ENCODE peak calls at places on chromosomes 6 and 20, in four cellular contexts. M is A549, F is K562, V is HepG2. N is an unnamed sample.

GRCh38 chr6:67068781-67069180 is 1361.8 kb upstream of the EYS start:
- DNase-seq in M (no peak), F (no peak), V (no peak), N (no peak)

GRCh38 chr6:131101911-131102680 is 33.2 kb upstream of the AKAP7 start:
- DNase-seq in M (peak), F (no peak), V (no peak), N (no peak)

GRCh38 chr20:8043687-8044278 is 24.2 kb upstream of the TMX4 start:
- DNase-seq in M (peak), F (peak), V (peak), N (no peak)

GRCh38 chr20:64079273-64080012 is at the start of gene RGS19:
- DNase-seq in M (peak), F (peak), V (peak), N (peak)

GRCh38 chr6:8064638-8065518 is 689 bp upstream of the BLOC1S5 start:
- DNase-seq in M (no peak), F (peak), V (peak), N (no peak)

GRCh38 chr6:5866547-5867051 is 140.1 kb downstream of the NRN1 start:
- DNase-seq in M (peak), F (no peak), V (peak), N (no peak)

GRCh38 chr6:142523485-142523884 is 221.7 kb downstream of the ADGRG6 start:
- DNase-seq in M (no peak), F (no peak), V (no peak), N (no peak)

GRCh38 chr20:11496382-11496781 is 421.3 kb upstream of the BTBD3 start:
- DNase-seq in M (peak), F (no peak), V (no peak), N (no peak)

GRCh38 chr20:38985603-38986170 is 23.5 kb downstream of the DHX35 start:
- DNase-seq in M (no peak), F (no peak), V (peak), N (no peak)

GRCh38 chr6:117547688-117548621 is 54.4 kb downstream of the GOPC start:
- DNase-seq in M (no peak), F (no peak), V (no peak), N (peak)

GRCh38 chr6:28838289-28838633 is 85.5 kb downstream of the TRIM27 start:
- DNase-seq in M (peak), F (peak), V (peak), N (peak)

GRCh38 chr6:96032646-96033045 is 16.9 kb downstream of the FUT9 start:
- DNase-seq in M (no peak), F (no peak), V (no peak), N (no peak)

GRCh38 chr20:2799688-2800589 is 488 bp downstream of the CPXM1 start:
- DNase-seq in M (no peak), F (no peak), V (no peak), N (peak)

GRCh38 chr6:17490724-17491123 is 97.3 kb downstream of the CAP2 start:
- DNase-seq in M (no peak), F (no peak), V (no peak), N (no peak)

GRCh38 chr6:136608991-136609390 is 58.8 kb upstream of the MAP7 start:
- DNase-seq in M (no peak), F (no peak), V (no peak), N (no peak)

GRCh38 chr6:13294499-13295069 is 33.8 kb downstream of the TBC1D7 start:
- DNase-seq in M (no peak), F (no peak), V (no peak), N (no peak)

GRCh38 chr20:15834857-15835256 is 738.4 kb downstream of the KIF16B start:
- DNase-seq in M (no peak), F (no peak), V (no peak), N (no peak)

GRCh38 chr6:136873733-136874132 is 48.4 kb upstream of the SLC35D3 start:
- DNase-seq in M (peak), F (peak), V (no peak), N (no peak)

GRCh38 chr6:15247750-15248450 is 2.0 kb downstream of the JARID2 start:
- DNase-seq in M (peak), F (peak), V (peak), N (peak)

GRCh38 chr6:7569082-7569481 is 20.9 kb upstream of the SNRNP48 start:
- DNase-seq in M (no peak), F (no peak), V (no peak), N (no peak)

GRCh38 chr6:19757036-19757435 is 80.1 kb upstream of the ID4 start:
- DNase-seq in M (no peak), F (no peak), V (peak), N (no peak)

GRCh38 chr6:168121308-168121665 is 42.3 kb upstream of the FRMD1 start:
- DNase-seq in M (no peak), F (no peak), V (no peak), N (no peak)

GRCh38 chr20:58710481-58711265 is 18.1 kb downstream of the NPEPL1 start:
- DNase-seq in M (no peak), F (no peak), V (no peak), N (peak)

GRCh38 chr6:28712982-28713381 is 187.3 kb downstream of the GPX5 start:
- DNase-seq in M (no peak), F (no peak), V (no peak), N (no peak)

GRCh38 chr6:79313254-79313653 is 78.8 kb upstream of the HMGN3 start:
- DNase-seq in M (peak), F (peak), V (no peak), N (no peak)

GRCh38 chr20:34643919-34644318 is 33.0 kb downstream of the PIGU start:
- DNase-seq in M (no peak), F (no peak), V (no peak), N (no peak)

GRCh38 chr6:53603381-53604121 is 58.6 kb upstream of the GCLC start:
- DNase-seq in M (no peak), F (no peak), V (no peak), N (no peak)

GRCh38 chr20:39850821-39851330 is 838.2 kb downstream of the MAFB start:
- DNase-seq in M (no peak), F (no peak), V (no peak), N (no peak)

DNA sequence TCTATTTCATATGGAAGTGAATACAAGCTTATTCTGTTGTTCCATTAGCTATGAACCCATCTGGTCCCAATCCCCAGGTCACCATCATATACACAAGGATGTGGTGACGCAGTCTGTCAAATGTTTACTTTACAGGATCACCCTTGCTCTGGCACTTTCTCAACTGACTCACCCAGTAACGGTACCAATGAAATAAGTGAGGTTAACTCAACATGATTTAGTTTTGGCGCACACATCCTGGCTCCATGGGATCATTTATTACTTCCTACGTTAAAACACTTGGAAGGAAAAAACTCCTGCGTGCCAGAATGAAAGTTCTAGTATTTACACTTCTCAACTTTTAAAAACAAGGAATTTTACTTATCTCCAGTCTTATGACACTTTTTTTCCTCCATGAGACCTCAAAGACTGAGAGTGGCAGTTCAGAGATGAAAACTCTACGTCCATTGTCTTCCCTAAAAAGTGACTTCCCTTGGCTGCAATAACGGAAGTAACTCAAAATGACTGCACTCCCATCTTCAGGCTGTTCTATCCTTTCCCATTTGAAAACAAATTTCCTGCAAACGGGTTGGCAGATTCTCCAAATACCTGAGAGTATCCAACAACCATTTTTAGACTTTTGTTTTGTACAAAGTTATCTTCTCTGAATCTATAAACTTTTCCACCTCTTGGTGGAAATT is 15.9 kb downstream of the AGPAT4 start:
- DNase-seq in M (peak), F (no peak), V (no peak), N (no peak)
- TF ChIP-seq HMGXB4 in M (no peak), F (no peak), V (no peak), N (no peak)

DNA sequence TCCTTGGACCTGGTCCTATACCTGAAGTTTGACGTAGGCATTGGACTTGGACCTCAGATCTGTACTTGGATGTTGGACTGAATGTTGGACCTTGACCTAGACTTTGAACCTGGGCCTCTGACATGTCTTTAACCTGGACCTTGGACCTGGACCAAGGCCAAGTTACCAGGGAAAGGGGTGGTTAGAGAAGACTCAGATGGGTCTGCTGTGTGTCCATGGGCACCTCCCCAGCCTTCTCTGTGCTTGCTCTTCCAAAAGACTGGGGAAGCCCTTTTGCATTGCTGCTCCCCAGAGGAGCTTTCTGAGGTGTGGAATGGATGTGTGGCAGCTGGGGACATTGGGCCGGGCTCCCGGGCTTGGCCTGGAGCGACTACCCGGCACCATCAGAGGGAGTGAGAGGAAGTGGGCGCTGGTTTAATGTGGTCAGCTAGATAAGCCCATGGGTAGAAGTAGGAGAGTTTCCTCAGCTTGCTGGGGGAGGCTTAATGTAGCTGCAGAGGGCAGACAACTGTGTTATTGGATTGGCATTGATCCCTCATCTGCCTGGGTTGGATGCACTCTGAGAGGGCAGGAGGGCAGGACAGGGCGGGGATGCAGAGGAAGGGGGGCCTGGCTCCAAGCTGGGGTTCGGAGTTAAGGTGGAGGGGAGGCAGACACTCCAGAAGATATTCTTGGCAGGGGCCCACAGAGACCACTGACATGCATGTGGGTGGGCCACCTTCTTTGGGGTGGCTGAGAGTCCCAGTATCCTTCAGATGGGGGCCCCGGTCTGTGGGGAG is 4.2 kb downstream of the SCRT2 start:
- DNase-seq in M (no peak), F (peak), V (no peak), N (no peak)
- TF ChIP-seq HMGXB4 in M (no peak), F (no peak), V (no peak), N (no peak)

DNA sequence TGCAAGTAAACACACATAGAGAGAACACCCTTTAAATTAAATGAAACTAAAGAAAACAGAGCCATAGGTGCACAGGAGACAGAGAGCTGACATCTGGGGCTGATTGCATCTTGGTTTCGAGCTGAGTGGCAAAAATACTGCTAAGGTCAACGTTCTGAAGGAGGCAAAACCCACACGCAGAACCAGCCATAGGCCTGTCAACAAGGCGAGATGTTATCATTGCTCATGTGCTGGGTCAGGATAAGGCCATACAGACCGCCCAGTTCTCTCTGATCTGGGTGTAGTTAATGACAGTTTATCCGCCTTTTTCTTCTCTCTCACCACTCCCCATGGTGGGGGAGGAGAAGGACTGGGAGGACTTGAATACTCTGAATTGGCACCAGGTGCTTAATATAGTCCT is 4.5 kb upstream of the FAM110A start:
- DNase-seq in M (no peak), F (peak), V (no peak), N (no peak)
- TF ChIP-seq HMGXB4 in M (no peak), F (no peak), V (no peak), N (no peak)

DNA sequence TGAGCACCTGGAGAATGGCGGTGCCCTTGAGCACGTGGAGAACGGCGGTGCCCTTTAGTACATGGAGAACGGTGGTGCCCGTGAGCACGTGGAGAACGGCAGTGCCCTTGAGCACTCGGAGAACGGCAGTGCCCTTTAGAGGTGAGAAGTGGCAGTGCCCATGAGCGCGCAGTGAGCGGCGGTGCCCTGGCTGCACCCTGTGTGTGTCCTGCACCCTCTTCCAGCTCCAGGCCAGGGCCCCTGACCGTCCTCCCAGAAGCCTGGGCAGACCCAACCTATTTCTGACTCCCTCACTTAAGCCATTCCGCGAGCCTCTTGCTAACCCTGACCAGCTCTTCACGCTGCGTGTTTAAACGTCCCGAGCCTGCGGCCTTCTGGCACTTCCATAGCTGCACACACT is 151.3 kb downstream of the DLL1 start:
- DNase-seq in M (no peak), F (no peak), V (no peak), N (no peak)
- TF ChIP-seq HMGXB4 in M (no peak), F (no peak), V (no peak), N (no peak)

GRCh38 chr6:75819776-75820487 is 70.9 kb downstream of the MYO6 start:
- DNase-seq in M (no peak), F (no peak), V (no peak), N (no peak)
- TF ChIP-seq HMGXB4 in M (no peak), F (no peak), V (no peak), N (no peak)

GRCh38 chr6:47631248-47632196 is 66.9 kb upstream of the ADGRF4 start:
- DNase-seq in M (peak), F (peak), V (peak), N (no peak)

GRCh38 chr6:47629954-47630353 is 68.4 kb upstream of the ADGRF4 start:
- DNase-seq in M (no peak), F (no peak), V (no peak), N (no peak)

GRCh38 chr6:47630587-47630986 is 67.8 kb upstream of the ADGRF4 start:
- DNase-seq in M (no peak), F (no peak), V (no peak), N (no peak)

GRCh38 chr6:47626782-47627181 is 71.6 kb upstream of the ADGRF4 start:
- DNase-seq in M (no peak), F (no peak), V (no peak), N (no peak)

DNA sequence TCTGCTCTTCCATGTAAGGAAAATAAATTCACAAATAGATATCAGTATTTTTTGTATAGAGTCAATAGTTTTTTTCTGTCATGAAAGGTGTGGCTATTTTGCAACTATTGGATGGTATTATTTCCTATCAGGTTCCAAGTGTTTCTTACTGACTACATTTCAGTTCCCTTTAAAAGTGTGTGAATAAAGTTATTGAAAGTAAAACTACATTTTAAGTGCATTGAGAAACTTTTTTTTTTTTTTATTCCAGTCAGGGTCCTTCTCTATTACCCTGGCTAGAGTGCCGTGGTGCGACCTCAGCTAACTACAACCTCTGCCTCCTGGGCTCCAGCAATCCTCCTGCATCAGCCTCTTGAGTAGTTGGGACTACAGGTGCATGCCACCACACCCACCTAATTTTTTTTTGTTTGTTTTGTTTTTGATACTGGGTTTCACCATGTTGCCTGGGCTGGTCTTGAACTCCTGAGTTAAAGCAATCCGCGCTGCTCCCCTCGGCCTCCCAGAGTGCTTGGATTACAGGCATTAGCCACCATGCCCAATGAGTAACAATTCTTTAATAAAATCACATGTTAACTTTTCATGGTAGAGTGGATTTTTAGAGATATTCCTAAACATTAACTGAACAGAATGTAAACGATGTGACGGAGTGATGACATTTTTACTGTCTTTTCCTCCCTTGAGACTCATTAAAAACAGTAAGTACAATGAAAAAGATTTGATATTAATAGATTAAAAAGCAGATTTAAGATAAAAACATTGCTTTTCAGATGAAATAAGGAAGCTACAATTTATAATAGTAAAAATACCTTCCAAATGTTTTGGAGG is 69.7 kb upstream of the ADGRF4 start:
- DNase-seq in M (no peak), F (no peak), V (no peak), N (no peak)
- TF ChIP-seq HMGXB4 in M (no peak), F (no peak), V (no peak), N (no peak)

GRCh38 chr6:85449388-85449817 is 480 bp upstream of the NT5E start:
- DNase-seq in M (peak), F (no peak), V (no peak), N (no peak)

DNA sequence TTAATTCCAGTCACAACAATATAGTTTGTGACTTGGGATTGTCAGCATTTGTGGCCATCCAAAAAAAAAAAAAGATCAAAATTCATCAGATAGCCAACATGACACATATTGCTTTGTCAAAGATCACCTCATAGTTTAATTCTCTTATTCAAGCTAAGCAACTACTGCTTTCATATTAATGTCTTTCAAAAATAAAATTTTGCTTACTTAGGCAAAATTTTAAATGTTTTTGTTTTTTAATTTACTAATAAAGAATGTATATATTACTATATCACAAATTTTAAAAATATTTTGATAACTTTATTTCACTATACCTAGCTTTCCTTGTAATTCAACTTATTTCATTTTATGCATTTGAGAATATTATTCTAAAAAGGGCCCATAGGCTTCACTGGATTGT is 6.2 kb upstream of the NT5E start:
- DNase-seq in M (no peak), F (no peak), V (no peak), N (no peak)
- TF ChIP-seq HMGXB4 in M (no peak), F (no peak), V (no peak), N (no peak)

GRCh38 chr6:146598785-146599405 is at the start of gene ADGB:
- DNase-seq in M (peak), F (peak), V (peak), N (peak)
- TF ChIP-seq HMGXB4 in M (no peak), F (no peak), V (no peak), N (no peak)

GRCh38 chr6:111230351-111231077 is 143.2 kb downstream of the SLC16A10 start:
- DNase-seq in M (no peak), F (no peak), V (no peak), N (no peak)
- TF ChIP-seq HMGXB4 in M (no peak), F (no peak), V (no peak), N (no peak)

DNA sequence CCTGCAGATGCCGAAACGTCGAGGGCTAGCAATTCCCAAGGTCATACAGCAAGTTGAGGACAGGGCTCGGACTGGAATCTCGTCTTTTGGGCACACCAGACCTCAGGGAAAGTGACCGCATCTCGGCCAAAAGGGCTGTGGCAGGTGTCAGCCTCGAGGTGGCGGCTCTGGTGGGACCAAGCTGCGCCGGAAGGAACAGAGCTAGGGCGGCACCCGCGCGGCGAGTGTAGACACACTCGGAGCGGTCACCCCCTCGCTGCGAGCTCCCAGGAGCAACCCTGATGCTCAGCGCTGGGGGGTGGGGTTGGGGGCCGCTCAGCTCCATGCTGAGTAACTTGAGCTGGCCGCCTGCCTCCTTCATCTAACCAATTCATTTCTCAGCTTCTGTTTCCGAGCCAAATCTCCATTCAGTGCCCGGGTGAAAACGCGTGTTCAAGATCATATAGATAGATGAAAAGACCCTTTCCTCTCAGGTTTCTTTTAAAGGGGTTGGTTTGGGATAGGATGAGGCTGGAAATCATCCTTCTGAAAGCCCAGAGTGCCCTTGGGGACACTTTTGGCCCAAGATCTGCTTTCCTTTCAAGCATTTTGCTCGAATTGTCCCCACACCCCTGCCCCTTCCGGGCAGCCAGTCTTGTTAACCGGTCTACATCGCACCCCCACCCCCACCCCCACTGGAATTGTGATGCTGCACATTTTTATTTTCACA is 2.3 kb upstream of the TUBB2B start:
- DNase-seq in M (no peak), F (peak), V (no peak), N (peak)
- TF ChIP-seq HMGXB4 in M (no peak), F (no peak), V (no peak), N (peak)

N was measured in WTC11.